ENCODE peak calls at places on chromosomes 4 and X, in six cellular contexts. H is GM10248; I is CD4-positive, alpha-beta T cell; X is NCI-H2081 treated with DMSO at 0.1 percent for 48 hours; O is NB4; S is stimulated activated CD4-positive, alpha-beta T cell treated with anti-CD3 and anti-CD28 coated beads, TNF-alpha, amount 100 ng/mL, for 48 hours. V is an unnamed sample.

GRCh38 chr4:167906851-167907250 is 185.5 kb upstream of the ANXA10 start:
- DNase-seq in S (no peak), I (no peak), O (no peak), X (no peak), H (no peak), V (no peak)

GRCh38 chrX:53456254-53456653 is 22.1 kb upstream of the HSD17B10 start:
- DNase-seq in I (no peak), O (peak), H (no peak), X (no peak), S (no peak), V (peak)

GRCh38 chrX:129193357-129193756 is 329.9 kb downstream of the SMARCA1 start:
- DNase-seq in O (no peak), X (peak), S (no peak), H (no peak), I (no peak), V (no peak)

GRCh38 chr4:3862640-3863420 is 96.6 kb downstream of the ADRA2C start:
- DNase-seq in X (no peak), O (no peak), S (no peak), H (peak), I (no peak), V (no peak)

GRCh38 chrX:153319295-153319694 is 2.3 kb downstream of the PNMA6F start:
- DNase-seq in I (no peak), H (no peak), X (no peak), S (no peak), O (no peak), V (no peak)

GRCh38 chr4:170729897-170730296 is 640.1 kb upstream of the AADAT start:
- DNase-seq in I (no peak), H (no peak), O (no peak), S (no peak), X (no peak), V (no peak)

GRCh38 chrX:121146059-121146628 is 98.7 kb downstream of the GLUD2 start:
- DNase-seq in O (no peak), H (no peak), S (no peak), I (no peak), X (no peak), V (no peak)

GRCh38 chr4:80201326-80202151 is 4.2 kb downstream of the PRDM8 start:
- DNase-seq in I (peak), H (no peak), S (no peak), X (no peak), O (peak), V (no peak)

GRCh38 chrX:63424063-63424462 is 72.9 kb upstream of the SPIN4 start:
- DNase-seq in O (no peak), H (no peak), I (no peak), S (no peak), X (no peak), V (peak)

GRCh38 chrX:134585446-134585845 is 72.8 kb downstream of the PLAC1 start:
- DNase-seq in X (no peak), I (no peak), H (no peak), O (no peak), S (no peak), V (no peak)

GRCh38 chrX:40108959-40109287 is 11.2 kb upstream of the BCOR start:
- DNase-seq in S (no peak), O (peak), I (peak), H (no peak), X (no peak), V (peak)